ENCODE peak calls at places on chromosomes 16 and 17, in seven cellular contexts. W is memory B cell; T is WTC11; X is kidney; Y is adipocyte; M is activated T-cell treated with anti-CD3 and anti-CD28 coated beads, Interleukin-2, amount 50 U/mL, for 72 hours; K is right cardiac atrium. S is an unnamed sample.
A peak's percentile ranks its signal among the peaks of the same experiment; 100 is the strongest.

GRCh38 chr16:3774156-3774767 is 56.9 kb upstream of the TRAP1 start:
- DNase-seq in W (no peak), T (no peak), X (no peak), Y (peak; percentile 29), M (no peak), K (peak; percentile 76), S (peak; percentile 77)

GRCh38 chr17:14310584-14310983 is 9.7 kb downstream of the HS3ST3B1 start:
- DNase-seq in W (no peak), T (no peak), X (no peak), Y (no peak), M (no peak), K (peak; percentile 55), S (peak; percentile 36)

GRCh38 chr16:29665294-29666077 is 2.4 kb downstream of the SPN start:
- DNase-seq in W (no peak), T (no peak), X (no peak), Y (no peak), M (no peak), K (no peak), S (no peak)

GRCh38 chr16:57260294-57260929 is 15.4 kb downstream of the ARL2BP start:
- DNase-seq in W (no peak), T (no peak), X (peak; percentile 75), Y (peak; percentile 70), M (peak; percentile 25), K (no peak), S (no peak)

GRCh38 chr16:27246439-27246838 is 22.1 kb downstream of the NSMCE1 start:
- DNase-seq in W (no peak), T (no peak), X (peak; percentile 32), Y (no peak), M (no peak), K (no peak), S (no peak)

GRCh38 chr17:36926226-36926625 is 11.0 kb upstream of the LHX1 start:
- DNase-seq in W (no peak), T (no peak), X (no peak), Y (no peak), M (no peak), K (no peak), S (no peak)

GRCh38 chr17:42509409-42509808 is 26.6 kb upstream of the NAGLU start:
- DNase-seq in W (no peak), T (no peak), X (no peak), Y (no peak), M (no peak), K (no peak), S (no peak)

GRCh38 chr17:34519286-34519685 is 60.1 kb upstream of the TMEM132E start:
- DNase-seq in W (no peak), T (peak; percentile 85), X (no peak), Y (no peak), M (peak; percentile 20), K (no peak), S (peak; percentile 38)

GRCh38 chr17:30969989-30970680 is 704 bp upstream of the RNF135 start:
- DNase-seq in W (peak; percentile 69), T (peak; percentile 22), X (no peak), Y (no peak), M (peak; percentile 11), K (no peak), S (no peak)

GRCh38 chr16:87931504-87931903 is 4.8 kb downstream of the CA5A start:
- DNase-seq in W (no peak), T (no peak), X (no peak), Y (no peak), M (peak; percentile 49), K (no peak), S (no peak)

S was measured in left ventricle myocardium superior.